ENCODE peak calls at places on chromosomes 4 and X, in ten cellular contexts. B, O, Y, I, Q, E, Z, A, G and V are unnamed samples.

GRCh38 chr4:161252520-161253141 is 911.2 kb downstream of the FSTL5 start:
- DNase-seq in B (no peak), O (no peak), Y (no peak), I (no peak), Q (no peak), E (no peak), Z (no peak), A (no peak), G (peak), V (peak)

GRCh38 chr4:185836268-185837084 is 24.5 kb upstream of the SORBS2 start:
- DNase-seq in B (no peak), O (no peak), Y (no peak), I (no peak), Q (no peak), E (no peak), Z (no peak), A (no peak), G (no peak), V (no peak)

GRCh38 chrX:110665636-110666035 is 130.0 kb downstream of the CHRDL1 start:
- DNase-seq in B (no peak), O (no peak), Y (peak), I (no peak), Q (peak), E (peak), Z (no peak), A (no peak), G (peak), V (peak)

GRCh38 chrX:11273544-11273943 is 19.7 kb upstream of the AMELX start:
- DNase-seq in B (no peak), O (no peak), Y (no peak), I (no peak), Q (peak), E (no peak), Z (no peak), A (no peak), G (no peak), V (peak)

GRCh38 chrX:118976599-118977340 is 2.4 kb downstream of the LONRF3 start:
- DNase-seq in B (peak), O (peak), Y (peak), I (no peak), Q (peak), E (peak), Z (no peak), A (peak), G (peak), V (peak)

GRCh38 chrX:135185795-135186443 is 14.7 kb upstream of the CT55 start:
- DNase-seq in B (peak), O (no peak), Y (no peak), I (no peak), Q (peak), E (peak), Z (no peak), A (no peak), G (peak), V (peak)

GRCh38 chr4:84493092-84493850 is 5.8 kb downstream of the NKX6-1 start:
- DNase-seq in B (no peak), O (no peak), Y (no peak), I (no peak), Q (peak), E (no peak), Z (no peak), A (no peak), G (peak), V (no peak)

GRCh38 chrX:72408885-72409284 is 103.2 kb upstream of the CITED1 start:
- DNase-seq in B (no peak), O (no peak), Y (no peak), I (no peak), Q (no peak), E (no peak), Z (no peak), A (no peak), G (no peak), V (no peak)

GRCh38 chrX:39953027-39953426 is 144.7 kb downstream of the BCOR start:
- DNase-seq in B (no peak), O (no peak), Y (no peak), I (no peak), Q (no peak), E (no peak), Z (no peak), A (no peak), G (no peak), V (no peak)

GRCh38 chr4:3747582-3747906 is 18.6 kb upstream of the ADRA2C start:
- DNase-seq in B (no peak), O (no peak), Y (no peak), I (no peak), Q (no peak), E (peak), Z (no peak), A (no peak), G (no peak), V (no peak)

GRCh38 chrX:76555816-76556215 is 128.3 kb downstream of the MAGEE1 start:
- DNase-seq in B (no peak), O (no peak), Y (no peak), I (no peak), Q (peak), E (peak), Z (no peak), A (no peak), G (peak), V (peak)

GRCh38 chrX:136271300-136271699 is 20.1 kb upstream of the MAP7D3 start:
- DNase-seq in B (no peak), O (no peak), Y (no peak), I (no peak), Q (no peak), E (no peak), Z (no peak), A (no peak), G (no peak), V (no peak)

GRCh38 chrX:107610667-107611066 is 17.6 kb upstream of the PRPS1 start:
- DNase-seq in B (no peak), O (no peak), Y (no peak), I (no peak), Q (no peak), E (no peak), Z (no peak), A (no peak), G (no peak), V (no peak)

GRCh38 chr4:30821891-30822612 is 101.9 kb downstream of the PCDH7 start:
- DNase-seq in B (no peak), O (no peak), Y (no peak), I (peak), Q (peak), E (no peak), Z (no peak), A (no peak), G (no peak), V (peak)

GRCh38 chr4:175253184-175253902 is 335.2 kb downstream of the ADAM29 start:
- DNase-seq in B (no peak), O (no peak), Y (no peak), I (no peak), Q (no peak), E (no peak), Z (no peak), A (no peak), G (no peak), V (peak)

GRCh38 chr4:244471-244870 is 60.8 kb downstream of the ZNF732 start:
- DNase-seq in B (peak), O (no peak), Y (no peak), I (peak), Q (peak), E (peak), Z (no peak), A (peak), G (peak), V (no peak)

GRCh38 chr4:56817840-56818491 is 3.5 kb downstream of the SPINK2 start:
- DNase-seq in B (peak), O (no peak), Y (no peak), I (no peak), Q (no peak), E (peak), Z (no peak), A (no peak), G (no peak), V (peak)

GRCh38 chr4:77126844-77127614 is 30.0 kb upstream of the CCNG2 start:
- DNase-seq in B (peak), O (no peak), Y (no peak), I (no peak), Q (no peak), E (no peak), Z (no peak), A (no peak), G (no peak), V (no peak)

GRCh38 chr4:40828661-40829060 is 78.9 kb downstream of the NSUN7 start:
- DNase-seq in B (no peak), O (no peak), Y (no peak), I (no peak), Q (no peak), E (no peak), Z (no peak), A (no peak), G (no peak), V (no peak)

GRCh38 chr4:177573487-177573886 is 131.2 kb upstream of the AGA start:
- DNase-seq in B (no peak), O (no peak), Y (no peak), I (no peak), Q (peak), E (no peak), Z (no peak), A (no peak), G (no peak), V (peak)

GRCh38 chr4:53967971-53968370 is 96.4 kb downstream of the CHIC2 start:
- DNase-seq in B (no peak), O (no peak), Y (no peak), I (no peak), Q (peak), E (no peak), Z (no peak), A (no peak), G (no peak), V (peak)

GRCh38 chr4:3461515-3462291 is 1.4 kb upstream of the DOK7 start:
- DNase-seq in B (no peak), O (no peak), Y (peak), I (no peak), Q (no peak), E (no peak), Z (no peak), A (no peak), G (no peak), V (peak)

GRCh38 chrX:151227637-151228036 is 51.3 kb downstream of the GPR50 start:
- DNase-seq in B (no peak), O (no peak), Y (no peak), I (no peak), Q (no peak), E (no peak), Z (no peak), A (no peak), G (peak), V (no peak)

GRCh38 chrX:33434256-33435092 is 223.1 kb upstream of the DMD start:
- DNase-seq in B (peak), O (no peak), Y (no peak), I (peak), Q (peak), E (peak), Z (peak), A (peak), G (peak), V (peak)